ENCODE peak calls at places on chromosome X, in ten cellular contexts. C is NT2/D1; T is lung; P is mesenchymal stem cell; L is uterus; O is CD4-positive, CD25-positive, alpha-beta regulatory T cell; B is upper lobe of left lung; F is neuronal stem cell; G is CD8-positive, alpha-beta T cell; U is GM06990. D is an unnamed sample. For H3K36me3, the result is how much of the 10 kb centered on the place peaks cover.

GRCh38 chrX:69718102-69718501 is 102.2 kb downstream of the EDA start:
- DNase-seq in F (no peak), B (no peak), T (no peak), U (no peak), P (no peak), G (no peak), C (no peak), L (no peak), O (no peak), D (no peak)

GRCh38 chrX:69028761-69029120 is 136.5 kb downstream of the PJA1 start:
- DNase-seq in B (no peak), L (no peak), O (no peak), F (no peak), G (no peak), U (no peak), C (no peak), T (peak), P (no peak), D (no peak)

GRCh38 chrX:107676559-107677378 is 48.5 kb downstream of the PRPS1 start:
- DNase-seq in F (no peak), P (peak), G (peak), C (no peak), T (peak), L (peak), U (peak), B (peak), O (peak), D (peak)

GRCh38 chrX:123736333-123736921 is 3.6 kb upstream of the THOC2 start:
- DNase-seq in B (no peak), T (no peak), P (peak), U (no peak), L (no peak), F (no peak), C (no peak), G (no peak), O (no peak), D (no peak)

GRCh38 chrX:31323658-31324057 is 251.8 kb upstream of the FTHL17 start:
- DNase-seq in P (no peak), F (no peak), U (peak), L (no peak), G (no peak), O (no peak), C (no peak), B (no peak), T (no peak), D (no peak)

GRCh38 chrX:38260231-38260630 is 39.6 kb upstream of the SRPX start:
- DNase-seq in C (peak), T (no peak), L (no peak), O (no peak), P (peak), F (peak), B (no peak), U (no peak), G (no peak), D (no peak)

GRCh38 chrX:49184294-49185061 is 1.7 kb downstream of the PRICKLE3 start:
- DNase-seq in B (peak), L (peak), U (peak), C (peak), F (peak), G (no peak), O (no peak), T (peak), P (peak), D (peak)

GRCh38 chrX:85159644-85160043 is 83.9 kb downstream of the SATL1 start:
- DNase-seq in P (no peak), O (no peak), G (no peak), B (no peak), T (no peak), L (no peak), F (no peak), C (no peak), U (no peak), D (no peak)

GRCh38 chrX:16727637-16728036 is 8.2 kb downstream of the SYAP1 start:
- DNase-seq in O (no peak), T (no peak), G (no peak), F (no peak), C (no peak), L (no peak), P (no peak), B (no peak), U (no peak), D (no peak)

GRCh38 chrX:46408553-46409407 is 136.4 kb downstream of the ZNF674 start:
- DNase-seq in G (peak), C (peak), T (peak), U (peak), B (peak), F (peak), P (peak), L (peak), O (peak), D (peak)

GRCh38 chrX:13691845-13692334 is 3.0 kb downstream of the RAB9A start:
- DNase-seq in F (no peak), O (no peak), G (no peak), B (no peak), P (no peak), L (no peak), T (no peak), C (no peak), U (no peak), D (no peak)

GRCh38 chrX:114210879-114211278 is 373.0 kb upstream of the HTR2C start:
- DNase-seq in B (no peak), L (no peak), U (no peak), T (no peak), F (no peak), P (no peak), G (no peak), C (no peak), O (no peak), D (no peak)

GRCh38 chrX:10079155-10079711 is 77.5 kb upstream of the CLCN4 start:
- DNase-seq in T (peak), C (no peak), P (peak), B (peak), G (no peak), L (no peak), O (no peak), U (no peak), F (no peak), D (no peak)

GRCh38 chrX:19334945-19335626 is 8.6 kb upstream of the PDHA1 start:
- DNase-seq in C (peak), T (no peak), B (no peak), F (peak), P (peak), U (peak), L (no peak), G (no peak), O (no peak), D (no peak)

GRCh38 chrX:120358687-120359086 is 3.2 kb upstream of the ATP1B4 start:
- DNase-seq in F (no peak), O (no peak), U (no peak), L (no peak), C (no peak), G (no peak), B (no peak), P (no peak), T (no peak), D (no peak)

GRCh38 chrX:67780694-67781109 is 236.9 kb downstream of the AR start:
- DNase-seq in B (peak), U (no peak), L (peak), P (peak), C (no peak), G (no peak), T (peak), F (no peak), O (no peak), D (no peak)

GRCh38 chrX:107654778-107655761 is 26.8 kb downstream of the PRPS1 start:
- DNase-seq in T (peak), L (peak), P (peak), G (peak), F (peak), O (peak), C (peak), U (peak), B (peak), D (peak)

GRCh38 chrX:30748337-30748960 is 95.2 kb downstream of the GK start:
- DNase-seq in P (no peak), G (no peak), T (no peak), U (no peak), F (no peak), L (no peak), O (no peak), C (no peak), B (no peak), D (no peak)

GRCh38 chrX:56995271-56995994 is at the start of gene SPIN3:
- DNase-seq in B (peak), U (peak), F (peak), L (peak), T (peak), O (peak), P (peak), C (peak), G (peak), D (peak)

GRCh38 chrX:146264763-146265375 is 447.2 kb downstream of the SLITRK2 start:
- DNase-seq in F (no peak), O (no peak), B (no peak), L (no peak), P (no peak), U (no peak), T (no peak), C (no peak), G (no peak), D (no peak)

GRCh38 chrX:6026980-6027379 is 201.7 kb downstream of the NLGN4X start:
- DNase-seq in C (peak), U (no peak), B (no peak), F (peak), G (no peak), O (no peak), T (no peak), L (no peak), P (no peak), D (no peak)

GRCh38 chrX:128458888-128459287 is 406.7 kb upstream of the ACTRT1 start:
- DNase-seq in G (no peak), L (no peak), T (no peak), O (no peak), P (no peak), U (no peak), B (no peak), C (no peak), F (no peak), D (no peak)

GRCh38 chrX:153562546-153562945 is 36.4 kb downstream of the CCNQ start:
- DNase-seq in G (no peak), B (no peak), C (no peak), P (no peak), T (no peak), O (no peak), F (no peak), L (no peak), U (no peak), D (no peak)

GRCh38 chrX:54921427-54922021 is 900 bp downstream of the TRO start:
- DNase-seq in B (no peak), U (peak), C (peak), O (peak), G (peak), F (peak), P (peak), L (peak), T (no peak), D (peak)

GRCh38 chrX:153478746-153479145 is 8.4 kb upstream of the HAUS7 start:
- DNase-seq in F (no peak), G (no peak), P (no peak), C (no peak), B (no peak), T (no peak), O (no peak), U (no peak), L (no peak), D (no peak)

GRCh38 chrX:36087366-36087765 is 167.8 kb downstream of the CFAP47 start:
- DNase-seq in F (no peak), U (no peak), L (no peak), C (no peak), O (no peak), T (no peak), G (no peak), B (no peak), P (no peak), D (no peak)

GRCh38 chrX:99383786-99384185 is 1026.3 kb downstream of the PCDH19 start:
- DNase-seq in F (no peak), O (no peak), B (no peak), L (no peak), T (no peak), C (no peak), U (no peak), G (no peak), P (no peak), D (no peak)
- H3K4me3 ChIP-seq in F (no peak), O (no peak), B (no peak), L (no peak), T (no peak), C (no peak), U (no peak), G (no peak), P (no peak), D (no peak)

GRCh38 chrX:937391-937790 is 275.1 kb downstream of the CRLF2 start:
- DNase-seq in U (no peak), G (no peak), T (no peak), C (no peak), O (no peak), L (no peak), F (no peak), P (no peak), B (no peak), D (no peak)
- H3K36me3 ChIP-seq in U (under half), G (under half), T (under half), C (under half), O (under half), L (under half), F (under half), P (under half), B (under half), D (under half)

GRCh38 chrX:40098264-40099045 is 697 bp upstream of the BCOR start:
- DNase-seq in T (no peak), G (peak), P (peak), B (no peak), L (peak), F (no peak), O (peak), U (peak), C (no peak), D (peak)

GRCh38 chrX:40099046-40099968 is 1.5 kb upstream of the BCOR start:
- DNase-seq in F (no peak), T (no peak), L (peak), O (peak), U (peak), G (peak), B (peak), C (no peak), P (peak), D (peak)

GRCh38 chrX:40101430-40101802 is 3.7 kb upstream of the BCOR start:
- DNase-seq in T (no peak), O (no peak), P (no peak), B (no peak), G (no peak), C (no peak), L (no peak), F (no peak), U (no peak), D (no peak)

GRCh38 chrX:40100537-40101429 is 3.0 kb upstream of the BCOR start:
- DNase-seq in B (no peak), C (no peak), P (peak), U (no peak), F (no peak), T (no peak), L (peak), G (no peak), O (no peak), D (no peak)

GRCh38 chrX:40100141-40100536 is 2.4 kb upstream of the BCOR start:
- DNase-seq in P (peak), C (no peak), G (no peak), B (no peak), L (peak), F (no peak), T (no peak), O (no peak), U (no peak), D (no peak)
- H3K4me3 ChIP-seq in P (no peak), C (no peak), G (no peak), B (no peak), L (no peak), F (no peak), T (no peak), O (no peak), U (no peak), D (no peak)

DNA sequence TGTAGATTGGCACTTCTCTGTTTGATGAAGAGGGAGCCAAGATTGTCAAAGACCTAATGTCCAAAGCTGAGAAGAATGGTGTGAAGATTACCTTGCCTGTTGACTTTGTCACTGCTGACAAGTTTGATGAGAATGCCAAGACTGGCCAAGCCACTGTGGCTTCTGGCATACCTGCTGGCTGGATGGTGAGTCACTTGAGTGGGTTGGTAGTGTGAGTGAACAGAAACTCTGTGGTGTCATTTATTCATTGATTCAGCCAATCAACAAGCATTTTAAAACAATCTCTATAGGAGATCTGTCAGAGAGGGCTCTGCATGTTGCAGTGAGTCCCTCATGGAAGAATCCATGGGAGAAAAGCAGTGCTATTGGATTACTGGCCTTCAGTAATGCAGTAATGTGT is 16.3 kb downstream of the TAF9B start:
- DNase-seq in C (no peak), P (no peak), O (no peak), B (no peak), L (no peak), T (no peak), G (no peak), U (no peak), F (no peak), D (no peak)
- H3K36me3 ChIP-seq in C (half or more), P (under half), O (half or more), B (half or more), L (under half), T (under half), G (under half), U (under half), F (half or more), D (under half)

GRCh38 chrX:261167-261857 is 19.9 kb upstream of the PLCXD1 start:
- DNase-seq in C (no peak), P (peak), T (no peak), F (no peak), L (no peak), O (no peak), U (no peak), B (peak), G (no peak), D (no peak)
- H3K4me3 ChIP-seq in C (no peak), P (no peak), T (no peak), F (no peak), L (no peak), O (no peak), U (no peak), B (no peak), G (no peak), D (no peak)

DNA sequence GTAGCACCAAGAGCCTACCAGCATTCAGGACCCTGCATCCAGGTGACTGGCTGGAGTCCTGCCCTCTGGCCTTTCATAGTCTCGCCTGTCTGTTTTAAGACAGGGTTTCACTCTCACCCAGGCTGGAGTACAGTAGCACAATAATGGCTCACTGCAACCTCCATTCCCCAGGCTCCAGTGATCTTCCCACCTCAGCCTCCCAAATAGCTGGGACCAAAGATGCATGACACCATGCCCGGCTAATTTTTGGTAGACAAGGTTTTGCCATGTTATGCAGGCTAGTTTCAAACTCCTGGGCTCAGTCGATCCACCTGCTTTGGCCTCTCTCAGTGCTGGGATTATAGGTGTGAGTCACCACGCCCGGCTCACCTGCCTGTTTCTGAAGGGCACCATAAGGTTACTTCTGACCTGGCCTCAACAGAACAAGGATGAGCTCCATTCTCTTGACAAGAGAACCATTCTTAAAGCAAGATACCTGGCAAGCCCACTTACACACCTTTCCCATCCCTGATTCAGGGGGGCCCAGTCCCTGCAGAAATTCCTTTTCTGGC is 6.7 kb downstream of the RPS4X start:
- DNase-seq in C (no peak), P (no peak), L (no peak), F (no peak), O (no peak), B (no peak), U (no peak), G (no peak), T (no peak), D (no peak)
- H3K36me3 ChIP-seq in C (half or more), P (under half), L (under half), F (half or more), O (half or more), B (half or more), U (under half), G (under half), T (under half), D (under half)

GRCh38 chrX:137025930-137026329 is 7.9 kb downstream of the GPR101 start:
- DNase-seq in U (no peak), O (no peak), P (no peak), B (no peak), C (no peak), L (no peak), F (no peak), T (no peak), G (no peak), D (no peak)

GRCh38 chrX:137031517-137032377 is 2.0 kb downstream of the GPR101 start:
- DNase-seq in B (no peak), G (peak), O (peak), C (no peak), T (no peak), P (peak), F (no peak), L (no peak), U (peak), D (peak)

GRCh38 chrX:137032378-137032694 is 1.5 kb downstream of the GPR101 start:
- DNase-seq in T (no peak), L (no peak), F (no peak), C (no peak), U (no peak), G (no peak), P (no peak), B (no peak), O (no peak), D (no peak)

GRCh38 chrX:137031039-137031438 is 2.8 kb downstream of the GPR101 start:
- DNase-seq in P (no peak), B (no peak), T (no peak), O (no peak), G (no peak), C (no peak), L (no peak), U (no peak), F (no peak), D (no peak)

GRCh38 chrX:137028699-137029098 is 5.1 kb downstream of the GPR101 start:
- DNase-seq in U (no peak), P (no peak), B (no peak), O (no peak), L (no peak), G (no peak), C (no peak), T (no peak), F (no peak), D (no peak)
- H3K4me3 ChIP-seq in U (no peak), P (no peak), B (no peak), O (no peak), L (no peak), G (no peak), C (no peak), T (no peak), F (no peak), D (no peak)